ENCODE peak calls at places on chromosomes 5 and 9, in five cellular contexts. P is thoracic aorta, L is adrenal gland, R is esophagus squamous epithelium, V is dorsolateral prefrontal cortex. F is an unnamed sample.

GRCh38 chr9:23587433-23587832 is 238.6 kb downstream of the ELAVL2 start:
- DNase-seq in V (peak), P (peak), R (no peak), L (peak), F (peak)

GRCh38 chr9:124442826-124443225 is 7.4 kb upstream of the ADGRD2 start:
- DNase-seq in L (no peak), V (no peak), R (no peak), P (no peak), F (no peak)

GRCh38 chr5:93022770-93023169 is 558.2 kb downstream of the NR2F1-AS1 start:
- DNase-seq in V (no peak), P (no peak), R (no peak), L (no peak), F (no peak)

GRCh38 chr5:125137535-125137934 is 391.1 kb upstream of the ZNF608 start:
- DNase-seq in P (no peak), V (no peak), L (no peak), R (no peak), F (no peak)

GRCh38 chr9:14313951-14314423 is at the start of gene NFIB:
- DNase-seq in L (peak), V (peak), R (no peak), P (no peak), F (no peak)

GRCh38 chr5:139772392-139772791 is 23.2 kb upstream of the PSD2 start:
- DNase-seq in R (no peak), V (no peak), P (no peak), L (no peak), F (no peak)

GRCh38 chr9:129752915-129753724 is at the start of gene PTGES:
- DNase-seq in R (no peak), P (no peak), L (peak), V (peak), F (peak)

GRCh38 chr5:178306430-178307225 is 74.0 kb upstream of the PHYKPL start:
- DNase-seq in L (no peak), V (no peak), P (no peak), R (no peak), F (no peak)

GRCh38 chr5:37838152-37838932 is 1.5 kb downstream of the GDNF start:
- DNase-seq in R (no peak), P (no peak), L (no peak), V (no peak), F (no peak)

GRCh38 chr9:71765693-71766092 is 2.6 kb downstream of the CEMIP2 start:
- DNase-seq in P (no peak), R (no peak), L (no peak), V (no peak), F (no peak)

GRCh38 chr9:132372177-132373095 is 17.6 kb upstream of the SETX start:
- DNase-seq in P (no peak), L (peak), V (no peak), R (no peak), F (peak)

GRCh38 chr5:125775896-125776295 is 647.3 kb upstream of the GRAMD2B start:
- DNase-seq in R (no peak), L (no peak), V (no peak), P (no peak), F (no peak)

GRCh38 chr5:175697846-175698245 is 40.0 kb downstream of the HRH2 start:
- DNase-seq in P (no peak), V (peak), R (no peak), L (no peak), F (no peak)

GRCh38 chr5:110824936-110825441 is 86.2 kb downstream of the SLC25A46 start:
- DNase-seq in P (no peak), V (no peak), R (no peak), L (no peak), F (no peak)

GRCh38 chr9:93954436-93955355 is at the start of gene BARX1:
- DNase-seq in P (no peak), R (no peak), L (no peak), V (no peak), F (no peak)

GRCh38 chr9:5838884-5839571 is 6.1 kb upstream of the ERMP1 start:
- DNase-seq in L (peak), P (no peak), V (no peak), R (no peak), F (no peak)

GRCh38 chr5:175712681-175713085 is 54.8 kb downstream of the HRH2 start:
- DNase-seq in L (no peak), V (peak), P (no peak), R (no peak), F (no peak)

GRCh38 chr5:38367410-38367809 is 109.1 kb downstream of the EGFLAM start:
- DNase-seq in R (no peak), L (no peak), P (no peak), V (no peak), F (no peak)

GRCh38 chr9:128626181-128626580 is 30.5 kb downstream of the DYNC2I2 start:
- DNase-seq in L (peak), V (no peak), P (no peak), R (no peak), F (no peak)

GRCh38 chr9:88174324-88174723 is 36.0 kb upstream of the SPATA31C2 start:
- DNase-seq in P (no peak), L (no peak), R (no peak), V (no peak), F (no peak)

GRCh38 chr5:154164182-154164581 is 26.4 kb upstream of the GALNT10 start:
- DNase-seq in V (no peak), L (no peak), P (no peak), R (no peak), F (no peak)

GRCh38 chr5:137735531-137736284 is at the start of gene KLHL3:
- DNase-seq in R (no peak), L (peak), V (peak), P (no peak), F (peak)

GRCh38 chr5:159207616-159208507 is 1.5 kb downstream of the RNF145 start:
- DNase-seq in L (peak), V (peak), R (peak), P (peak), F (peak)

DNA sequence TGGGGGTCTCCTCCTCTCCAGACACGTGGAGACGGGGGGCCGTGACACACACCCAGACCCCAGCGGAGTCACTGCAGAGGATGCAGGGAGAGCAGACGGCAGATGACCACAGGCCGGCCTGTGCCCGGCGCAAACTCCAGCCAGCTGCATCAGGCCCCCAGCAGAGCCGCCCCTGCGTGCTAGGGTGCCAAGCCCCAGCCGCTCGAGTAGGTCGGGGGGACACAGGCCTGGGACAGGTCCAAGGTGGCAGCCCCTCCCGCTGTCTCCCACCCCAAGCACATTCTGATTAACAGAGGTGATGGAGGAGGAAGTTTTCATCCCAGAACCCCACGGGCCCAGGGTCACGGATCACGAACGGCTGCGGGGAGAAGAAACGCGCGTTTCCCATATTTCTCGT is 14.4 kb downstream of the NACC2 start:
- DNase-seq in V (no peak), L (no peak), R (no peak), P (no peak), F (no peak)
- H3K27ac ChIP-seq in V (no peak), L (peak), R (peak), P (no peak), F (no peak)

GRCh38 chr5:35244171-35244570 is 13.9 kb upstream of the PRLR start:
- DNase-seq in R (no peak), L (no peak), P (no peak), V (no peak), F (no peak)

GRCh38 chr5:35247645-35248034 is 17.4 kb upstream of the PRLR start:
- DNase-seq in V (no peak), P (peak), R (no peak), L (peak), F (no peak)

GRCh38 chr5:35246928-35247644 is 16.8 kb upstream of the PRLR start:
- DNase-seq in P (no peak), V (peak), L (peak), R (no peak), F (no peak)

GRCh38 chr5:35248843-35249780 is 18.8 kb upstream of the PRLR start:
- DNase-seq in V (no peak), P (no peak), R (no peak), L (no peak), F (no peak)

DNA sequence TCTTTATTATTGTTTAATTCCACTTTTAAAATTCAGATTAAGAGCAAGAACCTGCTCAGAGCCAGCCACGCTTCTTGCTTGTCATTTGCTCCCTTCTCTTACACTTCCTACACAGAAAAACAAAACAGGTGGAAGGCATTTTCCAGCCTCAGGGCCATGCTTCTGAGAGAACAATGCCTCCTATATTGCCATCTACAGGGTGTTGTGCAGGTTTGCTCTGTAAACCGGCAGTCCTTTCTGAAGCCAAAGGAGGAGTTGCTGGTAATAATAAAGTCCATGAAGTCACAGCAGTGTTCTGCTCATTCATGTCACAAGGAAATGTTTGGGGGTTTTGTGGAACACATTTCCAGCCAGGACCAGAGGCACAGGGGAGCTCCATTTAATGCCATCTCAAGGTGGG is 16.1 kb upstream of the PRLR start:
- DNase-seq in V (no peak), P (no peak), R (no peak), L (peak), F (no peak)
- TF ChIP-seq CTCF in V (no peak), P (no peak), R (no peak), L (peak), F (no peak)

GRCh38 chr5:14600846-14601245 is 19.3 kb downstream of the OTULINL start:
- DNase-seq in L (no peak), P (no peak), R (no peak), V (no peak), F (no peak)
- H3K4me3 ChIP-seq in L (no peak), P (no peak), R (no peak), V (no peak), F (no peak)

GRCh38 chr9:92738661-92739081 is 26.0 kb downstream of the BICD2 start:
- DNase-seq in P (no peak), V (peak), R (no peak), L (no peak), F (no peak)

GRCh38 chr9:92740015-92740408 is 24.6 kb downstream of the BICD2 start:
- DNase-seq in P (no peak), L (no peak), R (no peak), V (no peak), F (no peak)

GRCh38 chr9:92740446-92740961 is 24.1 kb downstream of the BICD2 start:
- DNase-seq in L (peak), P (no peak), R (no peak), V (no peak), F (no peak)

GRCh38 chr9:92740969-92741368 is 23.7 kb downstream of the BICD2 start:
- DNase-seq in V (no peak), L (no peak), P (no peak), R (no peak), F (no peak)

DNA sequence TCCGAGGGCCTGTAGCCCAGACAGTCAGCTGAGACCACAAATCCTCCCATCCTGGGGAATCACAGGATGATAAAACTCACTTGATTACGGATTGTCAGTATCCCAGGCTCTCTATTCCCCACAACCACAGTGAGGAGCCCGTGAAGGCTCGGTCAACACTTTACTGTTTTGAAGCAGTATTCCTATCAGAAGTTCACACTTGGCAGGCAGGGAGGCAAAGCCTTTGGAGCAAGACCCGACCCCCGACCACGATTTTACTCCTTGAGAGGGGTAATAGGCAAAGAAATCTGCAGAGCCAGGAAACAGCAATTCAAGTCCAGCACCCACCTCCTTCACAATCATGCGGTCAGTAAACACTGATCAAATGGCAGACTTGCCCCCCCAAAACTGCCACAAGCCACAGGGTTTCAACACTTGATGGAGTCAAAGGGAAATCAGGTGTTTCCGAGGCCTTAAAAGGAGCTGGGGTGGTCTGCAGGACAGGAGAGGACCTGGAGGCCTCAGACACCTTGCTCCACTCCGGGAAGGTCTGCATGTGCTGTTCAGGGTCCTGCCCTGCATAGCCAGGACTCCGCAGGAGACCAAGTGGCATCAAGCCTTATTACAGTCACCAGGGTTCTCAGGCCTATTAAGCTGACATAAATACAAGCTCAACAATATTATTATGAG is 25.2 kb downstream of the BICD2 start:
- DNase-seq in V (no peak), R (no peak), L (no peak), P (no peak), F (no peak)
- H3K27ac ChIP-seq in V (peak), R (peak), L (peak), P (peak), F (peak)

DNA sequence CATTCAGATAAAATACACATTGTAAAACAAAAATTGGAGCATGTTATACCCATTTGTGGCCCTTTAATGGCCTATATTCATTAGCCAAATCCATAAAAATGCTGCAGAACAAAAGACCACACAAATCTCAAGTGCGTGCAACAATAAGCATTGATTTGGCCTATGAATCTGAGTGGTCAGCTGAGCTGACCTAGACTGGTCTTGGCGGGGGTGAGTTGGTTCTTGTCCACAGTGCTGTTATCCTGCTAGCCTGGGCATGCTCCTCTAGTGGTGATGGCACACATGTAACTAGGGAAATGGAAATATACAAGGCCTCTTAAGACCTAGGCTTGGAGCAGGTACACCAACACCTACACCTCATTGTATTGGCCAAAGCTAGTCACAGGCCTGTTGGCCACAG is 122.2 kb upstream of the TBCA start:
- DNase-seq in L (no peak), V (peak), P (no peak), R (no peak), F (no peak)
- TF ChIP-seq CTCF in L (no peak), V (no peak), P (no peak), R (no peak), F (no peak)